ENCODE peak calls at places on chromosomes 1 and 21, in seven cellular contexts. A, M, R, F, C, L and V are unnamed samples.

GRCh38 chr1:162855461-162856150 is 5.4 kb downstream of the CCDC190 start:
- DNase-seq in C (no peak), F (no peak), A (no peak), R (peak; percentile 24), L (peak; percentile 39), M (peak; percentile 23), V (no peak)

GRCh38 chr1:6572653-6573383 is 7.0 kb upstream of the ZBTB48 start:
- DNase-seq in L (no peak), C (no peak), F (no peak), A (no peak), M (no peak), R (no peak), V (no peak)

GRCh38 chr1:116273042-116273783 is 99.8 kb upstream of the ATP1A1 start:
- DNase-seq in C (no peak), A (peak; percentile 53), R (no peak), M (no peak), L (no peak), F (no peak), V (no peak)

GRCh38 chr21:42108941-42109340 is 37.8 kb downstream of the UMODL1 start:
- DNase-seq in M (no peak), L (no peak), F (no peak), R (no peak), A (no peak), C (no peak), V (no peak)

GRCh38 chr21:34968414-34969333 is 80.4 kb downstream of the RUNX1 start:
- DNase-seq in F (no peak), C (no peak), A (no peak), L (no peak), M (no peak), R (no peak), V (no peak)

GRCh38 chr1:8914471-8914870 is 31.2 kb upstream of the CA6 start:
- DNase-seq in C (no peak), M (no peak), A (no peak), F (no peak), R (no peak), L (no peak), V (no peak)

GRCh38 chr1:91148641-91149069 is 126.8 kb upstream of the ZNF644 start:
- DNase-seq in L (no peak), M (no peak), R (no peak), F (no peak), C (no peak), A (no peak), V (no peak)

GRCh38 chr1:202625416-202626360 is 84.6 kb downstream of the SYT2 start:
- DNase-seq in A (peak; percentile 79), C (peak; percentile 83), R (peak; percentile 78), F (peak; percentile 12), L (peak; percentile 17), M (no peak), V (peak; percentile 77)

GRCh38 chr1:36855699-36856098 is 178.6 kb downstream of the GRIK3 start:
- DNase-seq in L (no peak), F (no peak), M (no peak), A (no peak), R (no peak), C (no peak), V (no peak)

GRCh38 chr1:205658943-205659581 is 21.2 kb downstream of the SLC45A3 start:
- DNase-seq in A (peak; percentile 86), R (peak; percentile 74), M (no peak), L (peak; percentile 46), F (no peak), C (peak; percentile 89), V (peak; percentile 91)

GRCh38 chr1:229156819-229157218 is 114.1 kb upstream of the RAB4A start:
- DNase-seq in L (no peak), R (peak; percentile 33), A (no peak), M (no peak), F (peak; percentile 0), C (no peak), V (no peak)

GRCh38 chr1:229567109-229567868 is 8.8 kb upstream of the ABCB10 start:
- DNase-seq in L (no peak), M (no peak), F (no peak), A (no peak), C (no peak), R (no peak), V (no peak)

GRCh38 chr1:40973912-40974311 is 5.6 kb upstream of the CTPS1 start:
- DNase-seq in C (no peak), F (no peak), L (no peak), M (no peak), A (no peak), R (no peak), V (no peak)

GRCh38 chr1:208431721-208432120 is 187.5 kb upstream of the PLXNA2 start:
- DNase-seq in C (no peak), A (no peak), L (peak; percentile 52), M (peak; percentile 40), R (no peak), F (no peak), V (no peak)

GRCh38 chr1:236734141-236734765 is 48.0 kb downstream of the ACTN2 start:
- DNase-seq in F (no peak), M (peak; percentile 57), A (no peak), L (peak; percentile 11), R (peak; percentile 37), C (no peak), V (no peak)

GRCh38 chr1:110675060-110675791 is 486 bp upstream of the KCNA3 start:
- DNase-seq in A (peak; percentile 10), M (no peak), F (no peak), C (peak; percentile 61), R (no peak), L (no peak), V (no peak)

GRCh38 chr1:29924017-29924431 is 687.7 kb downstream of the PTPRU start:
- DNase-seq in A (no peak), C (no peak), L (no peak), F (no peak), R (no peak), M (no peak), V (no peak)

DNA sequence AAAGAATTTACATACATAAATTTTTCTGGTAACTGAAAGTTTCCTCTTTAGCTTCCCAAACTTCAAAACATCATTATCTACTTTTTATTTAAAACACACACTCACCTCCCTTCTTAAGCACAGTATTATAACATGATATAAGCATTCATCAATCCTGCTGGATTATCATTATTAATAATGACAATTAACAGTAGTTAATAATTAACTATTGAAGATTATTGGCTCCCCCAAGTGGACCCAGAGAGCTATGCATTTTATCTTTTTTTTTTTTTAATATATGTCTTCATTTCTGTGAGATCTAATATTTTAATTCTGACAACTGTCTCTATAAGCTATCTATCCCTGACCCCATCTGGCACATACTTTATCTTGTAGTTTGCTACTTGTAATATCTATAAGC is 252.1 kb upstream of the CACYBP start:
- DNase-seq in R (no peak), M (no peak), A (no peak), L (no peak), F (no peak), C (no peak), V (no peak)
- TF ChIP-seq CTCF in R (no peak), M (peak; percentile 29), A (no peak), L (peak; percentile 32), F (no peak), C (no peak), V (peak; percentile 4)

GRCh38 chr1:15328785-15329480 is 80.8 kb upstream of the EFHD2 start:
- DNase-seq in L (no peak), F (no peak), A (peak; percentile 64), M (no peak), C (no peak), R (peak; percentile 90), V (peak; percentile 34)
- TF ChIP-seq CTCF in L (peak; percentile 49), F (no peak), A (peak; percentile 36), M (no peak), C (peak; percentile 43), R (peak; percentile 55), V (peak; percentile 36)

DNA sequence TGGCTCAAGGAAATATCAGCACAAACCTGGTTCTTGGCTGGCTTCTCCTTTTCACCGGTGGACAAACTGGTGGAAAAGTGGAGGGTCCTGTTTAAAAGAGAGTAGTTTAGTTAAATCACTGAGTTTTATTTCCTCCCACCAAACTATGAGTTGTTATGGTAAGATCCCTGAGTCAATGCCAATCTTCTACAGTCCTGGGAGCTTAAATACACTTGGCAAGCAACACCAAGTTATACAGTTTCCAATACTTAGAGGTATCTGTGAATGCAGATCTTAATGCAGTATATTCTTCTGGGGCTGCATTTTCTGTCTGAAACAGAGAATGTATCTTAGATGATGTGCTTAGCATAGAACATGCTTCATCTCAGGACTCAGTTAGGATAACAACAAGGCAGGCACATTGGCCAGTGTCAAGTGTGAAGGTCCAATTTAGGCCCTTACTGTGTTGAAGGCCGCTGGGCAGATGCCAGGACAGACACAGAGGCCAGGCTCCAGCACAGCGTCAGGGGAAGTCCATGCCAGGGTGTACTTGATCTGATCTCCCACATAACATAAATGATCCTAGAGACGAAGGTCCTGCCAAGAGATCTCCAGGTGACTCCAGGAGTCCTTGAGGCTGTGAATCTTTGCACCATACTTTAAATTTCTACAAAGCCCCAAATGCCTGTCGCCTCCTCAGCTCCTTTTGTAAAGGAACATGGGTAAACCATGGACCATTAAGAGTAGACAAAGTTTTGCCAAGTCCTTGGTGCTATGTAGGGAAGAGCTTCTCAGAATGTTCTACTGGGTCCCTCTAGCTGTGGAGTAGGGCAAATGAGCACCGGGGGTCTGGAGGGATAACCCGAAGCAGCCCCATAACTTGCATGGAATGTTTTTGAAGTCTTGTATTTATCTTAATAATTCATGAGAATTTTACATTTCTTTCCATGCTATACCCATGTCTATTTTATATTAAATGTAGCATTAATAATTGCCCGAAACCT is 76.8 kb downstream of the KCNJ15 start:
- DNase-seq in A (peak; percentile 40), R (peak; percentile 56), C (no peak), L (no peak), M (no peak), F (no peak), V (peak; percentile 30)
- TF ChIP-seq CTCF in A (no peak), R (peak; percentile 44), C (peak; percentile 29), L (peak; percentile 47), M (peak; percentile 48), F (no peak), V (peak; percentile 42)

DNA sequence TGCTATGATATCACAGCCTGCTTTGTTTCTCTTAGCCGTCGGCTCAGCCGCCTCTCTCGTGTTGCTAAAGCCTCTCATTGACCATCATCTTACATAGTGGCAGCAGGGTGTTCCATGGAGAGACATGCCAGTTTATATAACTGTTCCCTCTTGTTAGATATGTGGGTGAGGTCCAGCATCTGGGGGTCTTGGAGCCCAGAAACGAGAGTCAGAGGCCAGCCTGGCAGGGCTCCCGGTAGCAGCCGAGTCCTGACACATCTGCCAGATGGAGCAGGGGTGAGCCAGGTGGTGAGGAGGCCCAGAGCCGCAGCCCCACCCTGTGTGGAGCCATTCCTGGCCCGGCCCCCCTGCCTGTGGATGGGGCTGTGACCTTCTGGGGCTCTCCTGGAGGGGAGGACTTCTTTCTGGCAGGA is 11.9 kb downstream of the PODN start:
- DNase-seq in F (no peak), C (peak; percentile 59), M (no peak), A (peak; percentile 54), L (no peak), R (no peak), V (no peak)
- TF ChIP-seq CTCF in F (no peak), C (no peak), M (no peak), A (no peak), L (no peak), R (no peak), V (no peak)

GRCh38 chr1:160097196-160097910 is 1.1 kb downstream of the IGSF8 start:
- DNase-seq in L (no peak), C (peak; percentile 60), M (no peak), A (no peak), F (no peak), R (no peak), V (peak; percentile 47)
- TF ChIP-seq CTCF in L (no peak), C (no peak), M (no peak), A (no peak), F (no peak), R (no peak), V (no peak)